ENCODE peak calls at places on chromosomes 11 and 22, in six cellular contexts. One of them, this sample, is unnamed.
A peak's percentile ranks its signal among the peaks of the same experiment; 100 is the strongest.

GRCh38 chr11:112628676-112629075 is 332.5 kb upstream of the NCAM1 start:
- DNase-seq in breast epithelium: no peak
- DNase-seq in GM23338: no peak
- DNase-seq in K562: no peak
- DNase-seq in HCT116: no peak
- DNase-seq in suprapubic skin: no peak
- DNase-seq in this sample: no peak

GRCh38 chr11:66219846-66220565 is 48.4 kb upstream of the RAB1B start:
- DNase-seq in breast epithelium: no peak
- DNase-seq in GM23338: no peak
- DNase-seq in K562: no peak
- DNase-seq in HCT116: no peak
- DNase-seq in suprapubic skin: peak; percentile 51
- DNase-seq in this sample: no peak

GRCh38 chr11:68862426-68862825 is 20.7 kb upstream of the CPT1A start:
- DNase-seq in breast epithelium: no peak
- DNase-seq in GM23338: no peak
- DNase-seq in K562: no peak
- DNase-seq in HCT116: no peak
- DNase-seq in suprapubic skin: no peak
- DNase-seq in this sample: no peak

GRCh38 chr11:14059491-14059890 is 97.0 kb downstream of the SPON1 start:
- DNase-seq in breast epithelium: no peak
- DNase-seq in GM23338: peak; percentile 50
- DNase-seq in K562: no peak
- DNase-seq in HCT116: no peak
- DNase-seq in suprapubic skin: no peak
- DNase-seq in this sample: no peak

GRCh38 chr11:2595205-2595604 is 104.6 kb downstream of the KCNQ1OT1 start:
- DNase-seq in breast epithelium: no peak
- DNase-seq in GM23338: no peak
- DNase-seq in K562: no peak
- DNase-seq in HCT116: no peak
- DNase-seq in suprapubic skin: no peak
- DNase-seq in this sample: no peak

GRCh38 chr22:26484360-26484706 is 656 bp downstream of the SRRD start:
- DNase-seq in breast epithelium: no peak
- DNase-seq in GM23338: peak; percentile 21
- DNase-seq in K562: no peak
- DNase-seq in HCT116: no peak
- DNase-seq in suprapubic skin: no peak
- DNase-seq in this sample: no peak

GRCh38 chr11:123301696-123302400 is 106.8 kb upstream of the CLMP start:
- DNase-seq in breast epithelium: peak; percentile 55
- DNase-seq in GM23338: peak; percentile 88
- DNase-seq in K562: peak; percentile 65
- DNase-seq in HCT116: peak; percentile 18
- DNase-seq in suprapubic skin: peak; percentile 64
- DNase-seq in this sample: no peak

GRCh38 chr11:77515483-77515882 is 41.6 kb upstream of the PAK1 start:
- DNase-seq in breast epithelium: no peak
- DNase-seq in GM23338: no peak
- DNase-seq in K562: no peak
- DNase-seq in HCT116: no peak
- DNase-seq in suprapubic skin: no peak
- DNase-seq in this sample: no peak

GRCh38 chr11:45209000-45209399 is 62.6 kb downstream of the PRDM11 start:
- DNase-seq in breast epithelium: no peak
- DNase-seq in GM23338: no peak
- DNase-seq in K562: no peak
- DNase-seq in HCT116: no peak
- DNase-seq in suprapubic skin: no peak
- DNase-seq in this sample: no peak

GRCh38 chr11:68052137-68052873 is 13.5 kb downstream of the TCIRG1 start:
- DNase-seq in breast epithelium: no peak
- DNase-seq in GM23338: no peak
- DNase-seq in K562: no peak
- DNase-seq in HCT116: no peak
- DNase-seq in suprapubic skin: no peak
- DNase-seq in this sample: no peak

GRCh38 chr11:81174646-81175330 is 1558.9 kb downstream of the FAM181B start:
- DNase-seq in breast epithelium: no peak
- DNase-seq in GM23338: no peak
- DNase-seq in K562: no peak
- DNase-seq in HCT116: no peak
- DNase-seq in suprapubic skin: no peak
- DNase-seq in this sample: no peak

GRCh38 chr11:31809857-31810778 is 1.0 kb downstream of the PAX6 start:
- DNase-seq in breast epithelium: peak; percentile 53
- DNase-seq in GM23338: peak; percentile 73
- DNase-seq in K562: no peak
- DNase-seq in HCT116: no peak
- DNase-seq in suprapubic skin: no peak
- DNase-seq in this sample: no peak

GRCh38 chr11:86141645-86142569 is 73.0 kb upstream of the PICALM start:
- DNase-seq in breast epithelium: no peak
- DNase-seq in GM23338: no peak
- DNase-seq in K562: no peak
- DNase-seq in HCT116: no peak
- DNase-seq in suprapubic skin: no peak
- DNase-seq in this sample: no peak

GRCh38 chr11:107689317-107690202 is 22.3 kb downstream of the SLN start:
- DNase-seq in breast epithelium: peak; percentile 55
- DNase-seq in GM23338: peak; percentile 92
- DNase-seq in K562: peak; percentile 60
- DNase-seq in HCT116: peak; percentile 54
- DNase-seq in suprapubic skin: peak; percentile 71
- DNase-seq in this sample: peak; percentile 22

GRCh38 chr11:69018924-69019323 is 5.9 kb upstream of the MRGPRF start:
- DNase-seq in breast epithelium: no peak
- DNase-seq in GM23338: no peak
- DNase-seq in K562: no peak
- DNase-seq in HCT116: no peak
- DNase-seq in suprapubic skin: no peak
- DNase-seq in this sample: no peak

GRCh38 chr11:22079133-22079847 is 113.6 kb upstream of the ANO5 start:
- DNase-seq in breast epithelium: no peak
- DNase-seq in GM23338: no peak
- DNase-seq in K562: no peak
- DNase-seq in HCT116: no peak
- DNase-seq in suprapubic skin: no peak
- DNase-seq in this sample: no peak

GRCh38 chr11:83026229-83026628 is 45.5 kb downstream of the RAB30 start:
- DNase-seq in breast epithelium: no peak
- DNase-seq in GM23338: no peak
- DNase-seq in K562: no peak
- DNase-seq in HCT116: no peak
- DNase-seq in suprapubic skin: no peak
- DNase-seq in this sample: no peak

GRCh38 chr11:60763692-60764369 is 7.2 kb downstream of the MS4A15 start:
- DNase-seq in breast epithelium: peak; percentile 19
- DNase-seq in GM23338: no peak
- DNase-seq in K562: no peak
- DNase-seq in HCT116: no peak
- DNase-seq in suprapubic skin: no peak
- DNase-seq in this sample: no peak

GRCh38 chr22:28711341-28711740 is 30.3 kb downstream of the CHEK2 start:
- DNase-seq in breast epithelium: no peak
- DNase-seq in GM23338: no peak
- DNase-seq in K562: no peak
- DNase-seq in HCT116: no peak
- DNase-seq in suprapubic skin: no peak
- DNase-seq in this sample: no peak

GRCh38 chr11:128929468-128929867 is 13.2 kb downstream of the TP53AIP1 start:
- DNase-seq in breast epithelium: no peak
- DNase-seq in GM23338: peak; percentile 45
- DNase-seq in K562: no peak
- DNase-seq in HCT116: no peak
- DNase-seq in suprapubic skin: no peak
- DNase-seq in this sample: no peak

GRCh38 chr11:12376259-12376971 is 956 bp upstream of the PARVA start:
- DNase-seq in breast epithelium: no peak
- DNase-seq in GM23338: no peak
- DNase-seq in K562: no peak
- DNase-seq in HCT116: no peak
- DNase-seq in suprapubic skin: no peak
- DNase-seq in this sample: no peak
- TF ChIP-seq POLR2AphosphoS5 in breast epithelium: peak; percentile 51
- TF ChIP-seq POLR2AphosphoS5 in GM23338: no peak
- TF ChIP-seq POLR2AphosphoS5 in K562: no peak
- TF ChIP-seq POLR2AphosphoS5 in HCT116: no peak
- TF ChIP-seq POLR2AphosphoS5 in suprapubic skin: peak; percentile 21
- TF ChIP-seq POLR2AphosphoS5 in this sample: no peak

GRCh38 chr11:57597971-57598830 is 716 bp downstream of the SERPING1 start:
- DNase-seq in breast epithelium: peak; percentile 72
- DNase-seq in GM23338: peak; percentile 96
- DNase-seq in K562: peak; percentile 34
- DNase-seq in HCT116: no peak
- DNase-seq in suprapubic skin: peak; percentile 89
- DNase-seq in this sample: no peak
- H3K4me3 ChIP-seq in breast epithelium: peak overlapping the region; percentile 68
- H3K4me3 ChIP-seq in GM23338: peak overlapping the region; percentile 64
- H3K4me3 ChIP-seq in K562: no peak overlapping the region
- H3K4me3 ChIP-seq in HCT116: peak overlapping the region; percentile 26
- H3K4me3 ChIP-seq in suprapubic skin: peak overlapping the region; percentile 51
- H3K4me3 ChIP-seq in this sample: peak overlapping the region; percentile 87

DNA sequence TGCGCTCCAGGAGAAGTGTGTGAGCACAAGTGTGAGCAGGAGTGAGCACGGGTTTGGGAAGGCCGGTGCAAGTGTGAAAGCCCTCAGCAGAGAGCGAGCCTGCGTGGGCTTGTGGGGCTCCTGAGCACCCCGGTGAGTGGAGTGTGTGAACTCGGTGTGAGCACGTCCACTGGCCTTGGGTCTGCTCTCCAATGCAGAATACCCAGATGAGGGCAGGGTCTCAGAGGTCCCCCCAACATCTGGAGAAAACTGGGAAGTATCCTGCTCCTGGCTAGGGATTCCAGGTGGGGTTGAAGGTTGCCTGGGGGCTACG is 1.2 kb downstream of the ESRRA start:
- DNase-seq in breast epithelium: no peak
- DNase-seq in GM23338: no peak
- DNase-seq in K562: no peak
- DNase-seq in HCT116: no peak
- DNase-seq in suprapubic skin: no peak
- DNase-seq in this sample: no peak
- TF ChIP-seq POLR2AphosphoS5 in breast epithelium: no peak
- TF ChIP-seq POLR2AphosphoS5 in GM23338: no peak
- TF ChIP-seq POLR2AphosphoS5 in K562: no peak
- TF ChIP-seq POLR2AphosphoS5 in HCT116: no peak
- TF ChIP-seq POLR2AphosphoS5 in suprapubic skin: no peak
- TF ChIP-seq POLR2AphosphoS5 in this sample: no peak

GRCh38 chr22:49972163-49973017 is 11.8 kb downstream of the PIM3 start:
- DNase-seq in breast epithelium: peak; percentile 51
- DNase-seq in GM23338: no peak
- DNase-seq in K562: no peak
- DNase-seq in HCT116: no peak
- DNase-seq in suprapubic skin: peak; percentile 79
- DNase-seq in this sample: no peak
- H3K4me3 ChIP-seq in breast epithelium: peak overlapping the region; percentile 47
- H3K4me3 ChIP-seq in GM23338: no peak overlapping the region
- H3K4me3 ChIP-seq in K562: no peak overlapping the region
- H3K4me3 ChIP-seq in HCT116: peak overlapping the region; percentile 67
- H3K4me3 ChIP-seq in suprapubic skin: peak overlapping the region; percentile 54
- H3K4me3 ChIP-seq in this sample: no peak overlapping the region

DNA sequence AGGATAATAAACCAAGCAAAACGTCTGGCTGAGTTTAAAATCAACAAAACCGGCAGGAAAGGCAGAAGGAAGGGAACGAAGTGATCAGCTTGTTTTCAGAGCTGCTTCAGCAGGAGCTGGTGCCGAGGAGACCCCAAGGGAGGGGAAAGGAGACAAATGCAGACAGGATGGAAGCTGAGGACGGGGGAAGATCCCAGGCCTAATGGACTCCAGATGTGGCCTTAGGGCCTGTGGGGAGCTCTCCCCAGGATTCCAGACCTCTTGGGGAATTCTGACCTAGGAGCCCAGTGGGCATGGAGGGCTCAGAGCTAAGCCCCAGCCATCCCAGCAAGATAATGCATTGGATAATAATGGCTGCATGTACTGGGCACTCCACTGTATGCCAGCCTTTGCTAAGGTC is 211.4 kb upstream of the NARS2 start:
- DNase-seq in breast epithelium: no peak
- DNase-seq in GM23338: no peak
- DNase-seq in K562: no peak
- DNase-seq in HCT116: no peak
- DNase-seq in suprapubic skin: no peak
- DNase-seq in this sample: no peak
- TF ChIP-seq POLR2AphosphoS5 in breast epithelium: no peak
- TF ChIP-seq POLR2AphosphoS5 in GM23338: no peak
- TF ChIP-seq POLR2AphosphoS5 in K562: no peak
- TF ChIP-seq POLR2AphosphoS5 in HCT116: no peak
- TF ChIP-seq POLR2AphosphoS5 in suprapubic skin: no peak
- TF ChIP-seq POLR2AphosphoS5 in this sample: no peak

GRCh38 chr22:38840129-38840528 is 3.7 kb downstream of the NPTXR start:
- DNase-seq in breast epithelium: no peak
- DNase-seq in GM23338: peak; percentile 17
- DNase-seq in K562: no peak
- DNase-seq in HCT116: no peak
- DNase-seq in suprapubic skin: no peak
- DNase-seq in this sample: no peak
- H3K4me3 ChIP-seq in breast epithelium: no peak overlapping the region
- H3K4me3 ChIP-seq in GM23338: no peak overlapping the region
- H3K4me3 ChIP-seq in K562: no peak overlapping the region
- H3K4me3 ChIP-seq in HCT116: no peak overlapping the region
- H3K4me3 ChIP-seq in suprapubic skin: no peak overlapping the region
- H3K4me3 ChIP-seq in this sample: peak overlapping the region; percentile 22

GRCh38 chr11:11313426-11313825 is 39.6 kb downstream of the CSNK2A3 start:
- DNase-seq in breast epithelium: no peak
- DNase-seq in GM23338: no peak
- DNase-seq in K562: no peak
- DNase-seq in HCT116: no peak
- DNase-seq in suprapubic skin: no peak
- DNase-seq in this sample: no peak
- TF ChIP-seq POLR2AphosphoS5 in breast epithelium: no peak
- TF ChIP-seq POLR2AphosphoS5 in GM23338: no peak
- TF ChIP-seq POLR2AphosphoS5 in K562: no peak
- TF ChIP-seq POLR2AphosphoS5 in HCT116: no peak
- TF ChIP-seq POLR2AphosphoS5 in suprapubic skin: no peak
- TF ChIP-seq POLR2AphosphoS5 in this sample: no peak

DNA sequence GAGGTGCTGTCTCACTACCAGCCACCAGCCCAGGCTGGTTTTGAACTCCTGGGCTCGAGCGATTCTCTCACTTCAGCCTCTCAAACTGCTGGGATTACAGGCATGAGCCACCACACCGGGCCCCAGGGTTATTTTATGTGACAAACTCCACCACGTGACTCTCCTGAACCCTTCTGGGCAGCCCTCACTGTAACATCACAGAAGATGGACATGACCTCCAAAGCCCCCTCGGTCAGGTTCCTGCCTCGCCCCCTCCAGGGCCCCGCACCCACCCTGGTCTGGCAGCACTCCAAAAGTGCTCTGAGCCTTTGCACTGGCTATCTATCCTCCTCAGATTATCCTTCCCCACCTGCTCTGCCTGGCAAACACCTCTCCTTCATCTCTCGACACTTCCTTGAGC is 43.3 kb downstream of the RIBC2 start:
- DNase-seq in breast epithelium: no peak
- DNase-seq in GM23338: no peak
- DNase-seq in K562: no peak
- DNase-seq in HCT116: no peak
- DNase-seq in suprapubic skin: no peak
- DNase-seq in this sample: no peak
- H3K4me3 ChIP-seq in breast epithelium: no peak overlapping the region
- H3K4me3 ChIP-seq in GM23338: no peak overlapping the region
- H3K4me3 ChIP-seq in K562: no peak overlapping the region
- H3K4me3 ChIP-seq in HCT116: no peak overlapping the region
- H3K4me3 ChIP-seq in suprapubic skin: no peak overlapping the region
- H3K4me3 ChIP-seq in this sample: no peak overlapping the region

GRCh38 chr22:39967996-39968968 is 8.1 kb downstream of the TMA7B start:
- DNase-seq in breast epithelium: peak; percentile 66
- DNase-seq in GM23338: peak; percentile 23
- DNase-seq in K562: no peak
- DNase-seq in HCT116: no peak
- DNase-seq in suprapubic skin: no peak
- DNase-seq in this sample: no peak
- TF ChIP-seq POLR2AphosphoS5 in breast epithelium: no peak
- TF ChIP-seq POLR2AphosphoS5 in GM23338: no peak
- TF ChIP-seq POLR2AphosphoS5 in K562: no peak
- TF ChIP-seq POLR2AphosphoS5 in HCT116: no peak
- TF ChIP-seq POLR2AphosphoS5 in suprapubic skin: no peak
- TF ChIP-seq POLR2AphosphoS5 in this sample: no peak

This sample was measured in SK-N-MC.